ENCODE peak calls at places on chromosomes 16 and 17, in seven cellular contexts. N is right atrium auricular region, X is uterus, C is fibroblast of lung, O is body of pancreas, Y is pancreas, H is prostate gland. F is an unnamed sample.

GRCh38 chr16:68885321-68885720 is 42.0 kb downstream of the TANGO6 start:
- DNase-seq in N (no peak), Y (no peak), X (no peak), H (no peak), C (no peak), O (no peak), F (no peak)

GRCh38 chr16:59905131-59905530 is 1171.0 kb upstream of the GOT2 start:
- DNase-seq in O (no peak), N (no peak), H (no peak), C (no peak), X (no peak), Y (no peak), F (no peak)

GRCh38 chr17:27568811-27569210 is 62.2 kb upstream of the LGALS9 start:
- DNase-seq in O (no peak), H (no peak), C (no peak), X (no peak), Y (no peak), N (no peak), F (no peak)

GRCh38 chr17:978110-979093 is 1.2 kb downstream of the NXN start:
- DNase-seq in X (peak; percentile 47), Y (peak; percentile 87), N (no peak), H (no peak), C (peak; percentile 62), O (peak; percentile 50), F (no peak)

GRCh38 chr17:72806011-72806410 is 286.5 kb downstream of the SLC39A11 start:
- DNase-seq in X (no peak), C (peak; percentile 56), O (no peak), Y (no peak), N (no peak), H (no peak), F (no peak)

GRCh38 chr16:87956771-87957279 is 5.6 kb downstream of the BANP start:
- DNase-seq in O (no peak), X (no peak), H (no peak), N (no peak), C (peak; percentile 66), Y (no peak), F (no peak)

GRCh38 chr16:77789646-77790370 is 1.4 kb downstream of the VAT1L start:
- DNase-seq in C (no peak), X (no peak), N (no peak), Y (no peak), O (no peak), H (no peak), F (no peak)

GRCh38 chr16:82761858-82762257 is 135.1 kb downstream of the CDH13 start:
- DNase-seq in Y (no peak), X (no peak), N (no peak), C (peak; percentile 50), O (no peak), H (no peak), F (no peak)

GRCh38 chr17:16887523-16888095 is 84.3 kb downstream of the TNFRSF13B start:
- DNase-seq in O (no peak), Y (no peak), H (no peak), N (peak; percentile 30), C (no peak), X (no peak), F (no peak)

GRCh38 chr16:88593064-88593463 is 22.9 kb downstream of the ZC3H18 start:
- DNase-seq in O (no peak), Y (no peak), N (no peak), H (no peak), X (no peak), C (no peak), F (no peak)

GRCh38 chr16:30183961-30184429 is 593 bp downstream of the CORO1A start:
- DNase-seq in Y (peak; percentile 82), X (peak; percentile 19), C (no peak), H (no peak), O (peak; percentile 13), N (no peak), F (peak; percentile 29)

GRCh38 chr17:1188812-1189211 is 9.0 kb upstream of the ABR start:
- DNase-seq in N (peak; percentile 95), C (peak; percentile 38), Y (peak; percentile 88), O (peak; percentile 74), X (peak; percentile 91), H (peak; percentile 87), F (peak; percentile 91)

GRCh38 chr17:28878981-28879380 is 18.6 kb downstream of the FLOT2 start:
- DNase-seq in O (no peak), H (no peak), X (no peak), N (no peak), C (peak; percentile 43), Y (peak; percentile 18), F (peak; percentile 10)

GRCh38 chr16:52657924-52658323 is 111.0 kb upstream of the TOX3 start:
- DNase-seq in O (no peak), X (no peak), C (no peak), Y (peak; percentile 11), H (no peak), N (no peak), F (no peak)

GRCh38 chr16:27404163-27404823 is 2.3 kb downstream of the IL21R start:
- DNase-seq in N (no peak), O (no peak), Y (no peak), X (no peak), C (no peak), H (no peak), F (no peak)

GRCh38 chr17:50693041-50693682 is 14.6 kb downstream of the ANKRD40 start:
- DNase-seq in X (no peak), O (no peak), Y (no peak), N (no peak), C (peak; percentile 41), H (no peak), F (no peak)

GRCh38 chr17:977163-977562 is 2.4 kb downstream of the NXN start:
- DNase-seq in O (no peak), H (no peak), C (peak; percentile 63), X (no peak), N (no peak), Y (no peak), F (no peak)

GRCh38 chr16:56603589-56603988 is 4.8 kb upstream of the MT2A start:
- DNase-seq in O (peak; percentile 46), X (no peak), C (peak; percentile 37), H (peak; percentile 51), N (no peak), Y (no peak), F (peak; percentile 69)

GRCh38 chr17:58587713-58588117 is 73.3 kb upstream of the MTMR4 start:
- DNase-seq in Y (peak; percentile 51), C (peak; percentile 25), H (peak; percentile 32), O (peak; percentile 61), N (no peak), X (peak; percentile 31), F (peak; percentile 46)

GRCh38 chr16:68834550-68834949 is 8.8 kb upstream of the TANGO6 start:
- DNase-seq in O (no peak), Y (no peak), N (no peak), C (no peak), X (no peak), H (peak; percentile 48), F (no peak)

GRCh38 chr16:81875461-81875860 is 96.4 kb downstream of the PLCG2 start:
- DNase-seq in X (no peak), N (no peak), H (no peak), C (no peak), Y (no peak), O (no peak), F (no peak)

GRCh38 chr17:63841350-63842172 is 924 bp downstream of the SMARCD2 start:
- DNase-seq in C (peak; percentile 32), O (peak; percentile 61), X (peak; percentile 57), N (peak; percentile 80), H (peak; percentile 45), Y (peak; percentile 87), F (peak; percentile 70)

GRCh38 chr16:83958137-83958810 is 5.2 kb downstream of the OSGIN1 start:
- DNase-seq in H (no peak), N (no peak), Y (no peak), X (no peak), C (no peak), O (no peak), F (no peak)
- TF ChIP-seq CTCF in H (no peak), N (no peak), Y (no peak), X (no peak), C (no peak), O (no peak), F (no peak)

GRCh38 chr16:2485811-2486507 is 11.0 kb downstream of the TBC1D24 start:
- DNase-seq in C (no peak), N (no peak), Y (peak; percentile 60), H (no peak), X (no peak), O (no peak), F (no peak)
- H3K4me1 ChIP-seq in C (peaks cover 17% of the 10 kb centered on the region), N (no peaks in the 10 kb centered on the region), Y (peaks cover 15% of the 10 kb centered on the region), H (peaks cover 2% of the 10 kb centered on the region), X (no peaks in the 10 kb centered on the region), O (peaks cover 67% of the 10 kb centered on the region), F (no peaks in the 10 kb centered on the region)

GRCh38 chr16:595942-596735 is 6.3 kb downstream of the RAB40C start:
- DNase-seq in C (no peak), N (no peak), O (peak; percentile 61), Y (peak; percentile 73), H (no peak), X (no peak), F (no peak)

GRCh38 chr16:596736-597060 is 6.8 kb downstream of the RAB40C start:
- DNase-seq in X (no peak), Y (peak; percentile 78), H (no peak), O (peak; percentile 32), N (no peak), C (no peak), F (no peak)

GRCh38 chr16:603221-603620 is 13.4 kb downstream of the RAB40C start:
- DNase-seq in H (no peak), N (no peak), X (no peak), O (no peak), Y (no peak), C (no peak), F (no peak)

GRCh38 chr16:598823-599739 is 9.2 kb downstream of the RAB40C start:
- DNase-seq in N (no peak), C (no peak), O (no peak), H (no peak), Y (peak; percentile 67), X (no peak), F (no peak)

GRCh38 chr16:600781-601180 is 10.9 kb downstream of the RAB40C start:
- DNase-seq in H (no peak), N (no peak), X (no peak), C (no peak), Y (no peak), O (no peak), F (peak; percentile 76)
- H3K27ac ChIP-seq in H (no peak overlapping the region), N (no peak overlapping the region), X (no peak overlapping the region), C (no peak overlapping the region), Y (no peak overlapping the region), O (no peak overlapping the region), F (no peak overlapping the region)

DNA sequence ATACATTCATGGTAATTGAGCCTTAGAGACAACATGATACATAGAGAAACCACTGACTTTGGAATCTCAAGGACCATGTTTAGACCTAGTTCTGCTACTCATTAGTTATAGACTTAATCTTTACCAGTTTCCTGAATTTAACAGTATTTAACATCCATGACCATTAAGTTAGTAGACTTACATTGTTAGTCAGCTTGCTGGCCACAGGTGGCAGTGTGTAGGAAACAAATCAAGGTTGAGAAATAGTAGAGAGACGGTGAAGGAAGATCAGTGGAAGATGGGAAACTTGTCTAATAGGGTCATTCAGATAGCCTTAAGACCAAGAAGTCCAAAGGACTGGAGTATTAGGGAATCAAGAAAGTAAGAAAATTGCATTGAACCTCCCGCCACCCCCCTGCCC is 31.0 kb downstream of the OMG start:
- DNase-seq in O (no peak), Y (no peak), X (no peak), H (no peak), C (no peak), N (no peak), F (no peak)
- TF ChIP-seq CTCF in O (no peak), Y (no peak), X (no peak), H (no peak), C (no peak), N (no peak), F (no peak)